ENCODE peak calls at places on chromosomes 12 and 14, in seven cellular contexts. O is NCI-H146, C is NCI-H774, D is BE2C, T is renal cortical epithelial cell, P is Calu3, N is neuronal stem cell. G is an unnamed sample.
A peak's percentile ranks its signal among the peaks of the same experiment; 100 is the strongest.

GRCh38 chr14:29805415-29806123 is 122.1 kb downstream of the PRKD1 start:
- DNase-seq in P (peak; percentile 59), D (no peak), T (peak; percentile 96), O (peak; percentile 20), C (peak; percentile 20), N (no peak), G (peak; percentile 3)

GRCh38 chr12:67006612-67007011 is 262.5 kb upstream of the CAND1 start:
- DNase-seq in D (no peak), T (no peak), C (peak; percentile 38), P (no peak), O (peak; percentile 28), N (no peak), G (no peak)

GRCh38 chr12:6280053-6280469 is 30.4 kb upstream of the PLEKHG6 start:
- DNase-seq in N (no peak), D (no peak), O (no peak), T (peak; percentile 100), C (no peak), P (peak; percentile 72), G (peak; percentile 95)

GRCh38 chr12:69329669-69330428 is 18.3 kb upstream of the LYZ start:
- DNase-seq in N (no peak), T (peak; percentile 9), O (no peak), D (no peak), P (no peak), C (no peak), G (no peak)

GRCh38 chr12:120504587-120504986 is 8.7 kb downstream of the DYNLL1 start:
- DNase-seq in D (no peak), C (no peak), N (no peak), T (no peak), O (no peak), P (no peak), G (no peak)

GRCh38 chr12:112546996-112547395 is 128.2 kb downstream of the PTPN11 start:
- DNase-seq in D (no peak), O (no peak), N (no peak), C (no peak), T (no peak), P (no peak), G (no peak)

GRCh38 chr12:77161944-77162343 is 96.6 kb upstream of the E2F7 start:
- DNase-seq in D (no peak), T (no peak), C (no peak), O (no peak), P (no peak), N (peak; percentile 33), G (no peak)

GRCh38 chr14:23568021-23568599 is 519 bp upstream of the AP1G2 start:
- DNase-seq in T (no peak), C (no peak), N (no peak), O (no peak), D (no peak), P (no peak), G (no peak)

GRCh38 chr12:131831635-131832041 is 3.4 kb downstream of the MMP17 start:
- DNase-seq in N (no peak), O (peak; percentile 82), T (peak; percentile 10), P (no peak), D (no peak), C (peak; percentile 23), G (peak; percentile 23)

GRCh38 chr12:68148261-68148951 is 11.1 kb downstream of the IFNG start:
- DNase-seq in T (no peak), O (no peak), N (no peak), C (no peak), P (no peak), D (no peak), G (no peak)

GRCh38 chr14:37594916-37595808 is at the start of the genes FOXA1 and TTC6:
- DNase-seq in N (peak; percentile 41), T (no peak), D (peak; percentile 32), P (peak; percentile 81), O (peak; percentile 93), C (peak; percentile 96), G (peak; percentile 62)

GRCh38 chr14:103317251-103317650 is 16.8 kb upstream of the EIF5 start:
- DNase-seq in O (no peak), P (no peak), T (no peak), C (no peak), N (no peak), D (no peak), G (no peak)

GRCh38 chr12:52990206-52990605 is 16.1 kb upstream of the EIF4B start:
- DNase-seq in D (no peak), P (no peak), T (no peak), C (no peak), N (no peak), O (no peak), G (no peak)